ENCODE peak calls at places on chromosomes 12 and 14, in five cellular contexts. F, G, J, V and R are unnamed samples.

GRCh38 chr12:22415342-22416309 is 81.1 kb upstream of the ST8SIA1 start:
- DNase-seq in F (peak), G (no peak), J (peak), V (no peak), R (peak)

GRCh38 chr14:56855891-56856461 is 45.7 kb upstream of the OTX2 start:
- DNase-seq in F (no peak), G (peak), J (peak), V (no peak), R (peak)

GRCh38 chr12:3277261-3277943 is 200.2 kb downstream of the TSPAN9 start:
- DNase-seq in F (no peak), G (no peak), J (no peak), V (no peak), R (no peak)

GRCh38 chr14:55130194-55130550 is 1.1 kb downstream of the LGALS3 start:
- DNase-seq in F (no peak), G (no peak), J (peak), V (no peak), R (no peak)

GRCh38 chr12:47935196-47935595 is 28.2 kb upstream of the TMEM106C start:
- DNase-seq in F (peak), G (no peak), J (no peak), V (no peak), R (peak)

GRCh38 chr12:2339022-2339431 is 286.2 kb downstream of the CACNA1C start:
- DNase-seq in F (peak), G (no peak), J (peak), V (peak), R (peak)

GRCh38 chr12:41122894-41123293 is 65.2 kb upstream of the PDZRN4 start:
- DNase-seq in F (no peak), G (no peak), J (no peak), V (no peak), R (no peak)

GRCh38 chr12:51262758-51263177 is 7.4 kb downstream of the SMAGP start:
- DNase-seq in F (peak), G (no peak), J (peak), V (no peak), R (no peak)